ENCODE peak calls at places on chromosomes 13 and 19, in eight cellular contexts. L, X, T, O, P, U, W and Z are unnamed samples.

GRCh38 chr13:99307648-99308339 is 595 bp upstream of the GPR183 start:
- DNase-seq in W (no peak), L (no peak), T (no peak), O (peak), X (peak), P (no peak), U (no peak), Z (no peak)

GRCh38 chr13:78147905-78148304 is 229.3 kb upstream of the EDNRB start:
- DNase-seq in X (peak), L (no peak), P (no peak), O (peak), W (no peak), T (no peak), U (no peak), Z (no peak)

GRCh38 chr13:28658796-28659610 is at the start of gene POMP:
- DNase-seq in U (peak), T (peak), O (peak), L (peak), P (peak), W (peak), X (no peak), Z (peak)

GRCh38 chr19:18438331-18439024 is 545 bp upstream of the ISYNA1 start:
- DNase-seq in U (no peak), P (peak), T (no peak), X (no peak), W (peak), O (peak), L (no peak), Z (no peak)

GRCh38 chr19:41297628-41298326 is 12.2 kb upstream of the CCDC97 start:
- DNase-seq in W (no peak), O (peak), X (no peak), L (no peak), P (no peak), U (no peak), T (no peak), Z (no peak)

GRCh38 chr19:3029070-3029923 is at the start of gene TLE2:
- DNase-seq in U (no peak), W (peak), X (no peak), T (no peak), O (peak), P (peak), L (no peak), Z (no peak)

GRCh38 chr13:108227651-108228272 is 9.6 kb downstream of the ABHD13 start:
- DNase-seq in T (peak), L (peak), X (no peak), U (peak), W (peak), O (peak), P (no peak), Z (no peak)

GRCh38 chr19:1094978-1095701 is at the start of gene POLR2E:
- DNase-seq in U (peak), L (peak), O (peak), W (peak), X (peak), T (peak), P (peak), Z (peak)

GRCh38 chr13:106103779-106104178 is 431.7 kb downstream of the EFNB2 start:
- DNase-seq in L (no peak), W (no peak), P (no peak), U (no peak), X (no peak), O (peak), T (no peak), Z (no peak)